ENCODE peak calls at places on chromosomes 2 and 18, in six cellular contexts. M is breast epithelium, I is transverse colon, Q is uterus, T is A549, H is HCT116. Z is an unnamed sample.

GRCh38 chr2:112646791-112647720 is 1.3 kb downstream of the SLC20A1 start:
- DNase-seq in T (peak; percentile 32), I (no peak), H (no peak), Q (no peak), M (no peak), Z (no peak)

GRCh38 chr2:61833971-61834370 is 19.9 kb downstream of the FAM161A start:
- DNase-seq in H (no peak), Q (no peak), I (no peak), M (no peak), T (no peak), Z (no peak)

GRCh38 chr2:192978317-192978874 is 783.7 kb upstream of the TMEFF2 start:
- DNase-seq in H (no peak), M (no peak), Q (no peak), T (no peak), I (no peak), Z (no peak)

GRCh38 chr2:240636563-240637115 is 11.4 kb downstream of the GPR35 start:
- DNase-seq in Q (no peak), H (no peak), T (no peak), I (no peak), M (no peak), Z (no peak)

GRCh38 chr18:4455113-4455811 is at the start of gene DLGAP1:
- DNase-seq in I (peak; percentile 56), Q (no peak), H (no peak), T (no peak), M (peak; percentile 24), Z (no peak)

GRCh38 chr2:202036601-202037037 is 3.0 kb downstream of the FZD7 start:
- DNase-seq in M (no peak), Q (peak; percentile 22), I (no peak), T (no peak), H (no peak), Z (no peak)

GRCh38 chr2:150485871-150486538 is 1.5 kb downstream of the RND3 start:
- DNase-seq in I (peak; percentile 80), Q (peak; percentile 65), T (peak; percentile 71), H (peak; percentile 73), M (peak; percentile 71), Z (no peak)

GRCh38 chr18:44733069-44733753 is 52.5 kb downstream of the SETBP1 start:
- DNase-seq in Q (peak; percentile 49), H (no peak), T (peak; percentile 17), I (no peak), M (no peak), Z (no peak)

GRCh38 chr18:10739152-10739551 is 213.3 kb downstream of the NAPG start:
- DNase-seq in T (no peak), M (no peak), Q (no peak), I (no peak), H (no peak), Z (no peak)

GRCh38 chr18:2857491-2858063 is 10.8 kb downstream of the EMILIN2 start:
- DNase-seq in M (peak; percentile 61), Q (peak; percentile 96), I (peak; percentile 67), H (no peak), T (no peak), Z (peak; percentile 97)

DNA sequence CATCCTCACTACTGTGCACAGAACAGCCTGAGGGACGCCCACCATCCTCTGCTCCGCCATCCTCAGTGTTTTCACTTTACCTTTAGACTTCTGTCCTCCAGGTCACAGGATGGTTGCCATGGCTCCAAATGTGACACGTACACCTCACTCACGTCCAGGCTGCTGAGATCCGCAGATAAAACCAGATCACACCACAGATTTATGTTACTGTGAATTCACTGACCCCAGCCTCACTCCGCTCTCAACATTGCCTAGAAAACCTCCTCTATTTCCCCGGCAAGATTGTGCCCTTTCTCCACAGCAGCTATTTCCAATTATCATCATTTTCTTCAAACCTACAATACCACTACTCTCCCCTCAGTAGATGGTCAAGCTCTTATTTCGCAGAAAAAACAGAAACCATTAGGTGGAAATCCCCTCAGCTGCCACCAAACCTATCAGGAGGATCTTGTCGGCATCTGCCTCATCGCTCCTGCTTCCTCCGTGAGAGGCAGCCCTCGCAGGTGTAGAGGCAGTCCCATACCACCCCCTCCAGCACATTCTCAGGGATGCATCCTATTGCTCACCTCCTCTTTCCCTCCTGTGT is 49.8 kb upstream of the SLC1A4 start:
- DNase-seq in T (no peak), H (no peak), I (peak; percentile 42), Q (no peak), M (no peak), Z (no peak)
- H3K4me1 ChIP-seq in T (peaks cover 18% of the 10 kb centered on the region), H (no peaks in the 10 kb centered on the region), I (no peaks in the 10 kb centered on the region), Q (no peaks in the 10 kb centered on the region), M (no peaks in the 10 kb centered on the region), Z (no peaks in the 10 kb centered on the region)

GRCh38 chr2:17538844-17539554 is 1.5 kb upstream of the VSNL1 start:
- DNase-seq in M (peak; percentile 80), I (peak; percentile 80), T (peak; percentile 39), Q (peak; percentile 48), H (peak; percentile 54), Z (no peak)

GRCh38 chr2:17540813-17541513 is 467 bp downstream of the VSNL1 start:
- DNase-seq in M (no peak), I (no peak), Q (no peak), H (no peak), T (no peak), Z (no peak)

GRCh38 chr2:17539596-17539992 is 902 bp upstream of the VSNL1 start:
- DNase-seq in T (no peak), Q (peak; percentile 15), H (peak; percentile 62), I (peak; percentile 63), M (peak; percentile 56), Z (no peak)

GRCh38 chr2:17541514-17541950 is 1.0 kb downstream of the VSNL1 start:
- DNase-seq in Q (no peak), T (no peak), I (no peak), H (no peak), M (no peak), Z (no peak)

DNA sequence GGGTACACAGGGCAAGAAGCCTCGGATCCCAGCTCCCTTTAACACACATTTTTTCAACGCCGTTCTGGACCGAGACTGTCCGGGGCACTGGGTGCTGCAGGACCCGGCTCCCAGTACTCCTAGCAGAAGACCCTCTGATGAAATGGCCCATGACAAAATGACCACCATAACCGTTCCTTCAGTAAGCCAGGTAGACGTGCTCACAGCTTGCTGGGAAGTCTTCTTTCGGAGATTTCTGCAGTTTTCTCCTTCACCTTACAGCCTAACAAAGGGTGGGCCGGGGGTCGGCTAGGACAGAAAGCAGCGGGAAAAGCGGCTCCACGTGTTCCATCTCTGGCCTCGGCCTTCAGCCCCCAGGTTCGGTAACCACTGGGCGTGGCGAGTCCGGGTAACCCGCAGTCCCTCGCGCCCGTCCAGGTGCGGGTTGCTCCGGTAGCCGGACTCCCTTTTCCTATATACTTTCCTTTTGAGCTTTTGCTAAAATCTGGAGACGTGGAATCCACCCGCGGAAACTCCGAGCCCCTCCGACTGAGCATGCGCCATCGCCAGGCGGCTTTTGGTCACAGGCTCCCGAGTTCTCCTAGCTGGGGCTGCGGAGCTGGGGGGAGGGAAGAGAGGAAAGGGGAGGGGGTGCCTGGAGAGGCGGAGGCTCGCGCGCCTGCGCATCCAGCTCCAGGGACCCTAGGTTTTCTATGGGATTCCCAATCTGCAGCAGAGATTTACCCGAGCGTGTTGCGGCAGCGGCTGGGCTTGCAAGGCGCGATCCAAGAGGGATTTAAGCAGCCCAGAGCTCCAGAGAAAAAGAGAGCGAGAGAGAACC is at the start of gene VSNL1:
- DNase-seq in I (peak; percentile 86), Q (peak; percentile 80), T (peak; percentile 47), H (peak; percentile 79), M (peak; percentile 78), Z (no peak)
- TF ChIP-seq POLR2A in I (peak; percentile 72), Q (no peak), T (no peak), H (no peak), M (no peak), Z (no peak)

DNA sequence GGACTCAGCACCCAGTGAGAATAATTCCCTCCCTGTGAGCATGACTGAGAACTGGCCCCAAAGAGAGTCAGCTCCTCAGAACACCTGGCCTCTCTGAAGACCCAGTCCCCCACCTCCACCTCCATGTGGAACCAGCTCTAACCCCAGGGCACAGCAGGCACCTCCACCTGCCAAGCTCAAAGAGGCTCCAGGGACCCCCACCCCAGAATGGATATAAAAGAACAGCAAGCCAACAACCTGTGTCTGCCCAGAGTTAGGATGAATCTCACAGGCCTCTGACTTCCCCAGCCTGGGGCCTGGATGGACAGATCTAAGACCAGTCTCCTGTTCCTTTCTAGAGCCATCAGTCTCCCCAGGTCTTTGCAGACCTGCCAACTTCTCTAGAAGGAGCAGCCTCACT is 498.5 kb downstream of the EIPR1 start:
- DNase-seq in T (no peak), I (no peak), Q (no peak), H (no peak), M (no peak), Z (no peak)
- H3K4me1 ChIP-seq in T (no peaks in the 10 kb centered on the region), I (no peaks in the 10 kb centered on the region), Q (no peaks in the 10 kb centered on the region), H (no peaks in the 10 kb centered on the region), M (no peaks in the 10 kb centered on the region), Z (no peaks in the 10 kb centered on the region)

DNA sequence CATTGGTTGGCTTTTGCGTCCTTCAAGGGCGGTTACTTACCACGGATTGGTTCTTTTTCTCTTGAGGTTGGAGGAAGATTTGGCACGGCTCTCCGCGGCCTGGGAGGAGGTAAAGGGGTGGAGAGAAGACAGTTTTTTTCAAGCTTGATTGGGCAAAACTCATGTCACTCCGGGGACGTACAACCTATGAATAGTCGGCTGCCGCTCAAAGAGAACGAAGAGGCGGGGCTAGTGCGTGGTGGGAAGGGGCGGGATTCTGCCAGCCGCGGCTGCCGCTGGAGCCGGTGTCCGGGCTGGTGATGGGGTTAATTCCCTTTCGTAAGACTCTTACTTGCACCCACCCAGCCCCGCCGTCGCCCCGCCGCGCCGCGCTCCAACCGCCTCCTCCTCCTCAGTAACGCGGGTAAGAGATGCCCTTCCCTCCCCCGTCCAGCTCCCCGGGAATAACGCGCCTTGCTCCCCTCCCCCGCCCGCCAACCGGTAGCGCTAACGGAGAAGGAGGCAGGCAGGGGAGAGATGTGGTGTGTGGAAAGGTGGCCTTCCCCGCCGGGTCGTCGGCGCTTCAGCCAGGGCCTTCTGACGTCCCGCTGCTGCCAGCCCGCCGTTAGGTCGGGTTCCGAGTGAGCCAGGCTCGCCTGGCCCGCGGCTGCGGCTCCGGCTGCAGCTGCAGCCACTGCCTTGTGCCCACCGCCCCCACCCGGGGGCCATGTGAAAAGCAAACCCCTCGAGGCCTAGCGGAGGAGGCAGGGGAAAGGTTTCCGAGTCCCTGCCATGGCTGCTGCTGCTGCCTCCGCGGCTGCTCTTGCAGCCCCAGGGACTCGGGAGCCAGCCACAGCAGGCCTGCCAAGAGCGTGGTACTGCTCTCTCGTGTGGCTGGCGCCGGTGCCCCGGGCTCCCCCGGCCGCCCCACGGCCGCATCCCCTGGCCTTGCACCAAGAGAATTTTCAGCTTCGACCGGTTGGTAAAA is at the start of gene R3HDM1:
- DNase-seq in T (peak; percentile 100), I (peak; percentile 98), Q (peak; percentile 100), H (peak; percentile 100), M (peak; percentile 99), Z (peak; percentile 100)
- TF ChIP-seq POLR2A in T (peak; percentile 67), I (peak; percentile 26), Q (peak; percentile 11), H (peak; percentile 48), M (no peak), Z (no peak)

Z was measured in esophagus muscularis mucosa.